ENCODE peak calls at places on chromosomes 5 and 9, in nine cellular contexts. Z is cardiac fibroblast; E is NCI-H345; Y is CD8-positive, alpha-beta memory T cell; Q is transverse colon; G is stimulated activated CD8-positive, alpha-beta memory T cell treated with anti-CD3 and anti-CD28 coated beads, Interleukin-4, amount 100 ng/mL, for 1 hour; J is stimulated activated naive B cell treated with anti-CD40 and anti-IgM and Interleukin-4, amounts not matched to agents 10 μg/mL and 1 μg/mL and 100 μg/mL, for 72 hours; R is renal cortical epithelial cell; B is caudate nucleus. H is an unnamed sample.

GRCh38 chr9:127899200-127899943 is at the start of gene ST6GALNAC6:
- DNase-seq in Z (peak), E (peak), Y (peak), Q (peak), G (no peak), J (peak), R (no peak), B (no peak), H (peak)

GRCh38 chr9:126293522-126293889 is 33.1 kb upstream of the MVB12B start:
- DNase-seq in Z (no peak), E (no peak), Y (no peak), Q (no peak), G (no peak), J (no peak), R (no peak), B (no peak), H (no peak)

GRCh38 chr5:138664276-138664943 is 88.8 kb upstream of the CTNNA1 start:
- DNase-seq in Z (peak), E (no peak), Y (no peak), Q (no peak), G (no peak), J (no peak), R (peak), B (no peak), H (no peak)

GRCh38 chr9:111356567-111357244 is 26.7 kb upstream of the OR2K2 start:
- DNase-seq in Z (peak), E (no peak), Y (no peak), Q (no peak), G (no peak), J (no peak), R (peak), B (no peak), H (no peak)

GRCh38 chr9:91546574-91546973 is 122.9 kb upstream of the NFIL3 start:
- DNase-seq in Z (peak), E (no peak), Y (no peak), Q (no peak), G (no peak), J (no peak), R (peak), B (no peak), H (no peak)

GRCh38 chr5:126965487-126965886 is 64.9 kb downstream of the MARCHF3 start:
- DNase-seq in Z (no peak), E (no peak), Y (no peak), Q (no peak), G (no peak), J (no peak), R (no peak), B (no peak), H (no peak)

GRCh38 chr9:113464286-113464660 is 746 bp downstream of the RGS3 start:
- DNase-seq in Z (no peak), E (no peak), Y (no peak), Q (no peak), G (no peak), J (no peak), R (no peak), B (no peak), H (no peak)

GRCh38 chr5:29016067-29016466 is 1977.7 kb upstream of the CDH9 start:
- DNase-seq in Z (no peak), E (no peak), Y (no peak), Q (no peak), G (no peak), J (no peak), R (no peak), B (no peak), H (no peak)

GRCh38 chr5:43553381-43553780 is 3.5 kb downstream of the PAIP1 start:
- DNase-seq in Z (peak), E (no peak), Y (no peak), Q (no peak), G (no peak), J (no peak), R (peak), B (no peak), H (no peak)

GRCh38 chr5:142014911-142015584 is 2.2 kb upstream of the GNPDA1 start:
- DNase-seq in Z (peak), E (peak), Y (peak), Q (no peak), G (peak), J (peak), R (peak), B (no peak), H (peak)

GRCh38 chr5:154276932-154277331 is 86.4 kb downstream of the GALNT10 start:
- DNase-seq in Z (peak), E (no peak), Y (no peak), Q (peak), G (no peak), J (no peak), R (peak), B (no peak), H (no peak)

GRCh38 chr5:14665110-14665822 is 748 bp downstream of the OTULIN start:
- DNase-seq in Z (peak), E (peak), Y (peak), Q (peak), G (no peak), J (peak), R (peak), B (no peak), H (no peak)

GRCh38 chr5:10233505-10233904 is 16.2 kb downstream of the ATPSCKMT start:
- DNase-seq in Z (peak), E (no peak), Y (no peak), Q (no peak), G (no peak), J (no peak), R (peak), B (no peak), H (no peak)